ENCODE peak calls at places on chromosomes 11 and 22, in four cellular contexts. One of them, this sample, is unnamed.

GRCh38 chr11:58613228-58613627 is 9.2 kb upstream of the CNTF start:
- DNase-seq in GOT3: no peak
- DNase-seq in AG08395: no peak
- DNase-seq in SK-N-SH: no peak
- DNase-seq in this sample: no peak

GRCh38 chr11:88016392-88017020 is 158.7 kb downstream of the RAB38 start:
- DNase-seq in AG08395: peak; percentile 40
- DNase-seq in SK-N-SH: peak; percentile 28
- DNase-seq in GOT3: no peak
- DNase-seq in this sample: no peak

GRCh38 chr11:9861860-9862725 is 198.2 kb downstream of the SWAP70 start:
- DNase-seq in SK-N-SH: peak; percentile 52
- DNase-seq in AG08395: peak; percentile 70
- DNase-seq in GOT3: no peak
- DNase-seq in this sample: no peak

GRCh38 chr11:38256436-38256835 is 1658.4 kb upstream of the RAG2 start:
- DNase-seq in SK-N-SH: no peak
- DNase-seq in AG08395: no peak
- DNase-seq in GOT3: no peak
- DNase-seq in this sample: no peak

GRCh38 chr11:97814325-97814959 is 1206.3 kb upstream of the CNTN5 start:
- DNase-seq in GOT3: no peak
- DNase-seq in AG08395: no peak
- DNase-seq in SK-N-SH: no peak
- DNase-seq in this sample: no peak

GRCh38 chr11:85316967-85317366 is 310.2 kb downstream of the DLG2 start:
- DNase-seq in SK-N-SH: no peak
- DNase-seq in GOT3: no peak
- DNase-seq in AG08395: no peak
- DNase-seq in this sample: no peak

GRCh38 chr11:110128161-110128560 is 35.0 kb downstream of the ZC3H12C start:
- DNase-seq in SK-N-SH: peak; percentile 36
- DNase-seq in GOT3: no peak
- DNase-seq in AG08395: peak; percentile 12
- DNase-seq in this sample: no peak

GRCh38 chr11:119339581-119340334 is 925 bp downstream of the C1QTNF5 start:
- DNase-seq in AG08395: peak; percentile 81
- DNase-seq in SK-N-SH: peak; percentile 95
- DNase-seq in GOT3: no peak
- DNase-seq in this sample: no peak

GRCh38 chr11:121552160-121552559 is 99.4 kb upstream of the SORL1-AS1 start:
- DNase-seq in AG08395: no peak
- DNase-seq in SK-N-SH: no peak
- DNase-seq in GOT3: no peak
- DNase-seq in this sample: no peak

GRCh38 chr22:50712341-50713007 is 25.5 kb upstream of the ACR start:
- DNase-seq in SK-N-SH: no peak
- DNase-seq in GOT3: no peak
- DNase-seq in AG08395: no peak
- DNase-seq in this sample: no peak

GRCh38 chr11:95924414-95924760 is 480 bp upstream of the MTMR2 start:
- DNase-seq in AG08395: no peak
- DNase-seq in SK-N-SH: no peak
- DNase-seq in GOT3: no peak
- DNase-seq in this sample: peak; percentile 25

GRCh38 chr11:76603202-76603601 is 67.3 kb downstream of the LRRC32 start:
- DNase-seq in SK-N-SH: peak; percentile 14
- DNase-seq in AG08395: no peak
- DNase-seq in GOT3: no peak
- DNase-seq in this sample: no peak

GRCh38 chr11:2590131-2590950 is 109.5 kb downstream of the KCNQ1OT1 start:
- DNase-seq in SK-N-SH: peak; percentile 12
- DNase-seq in GOT3: no peak
- DNase-seq in AG08395: no peak
- DNase-seq in this sample: no peak